ENCODE peak calls at places on chromosomes 2 and 18, in four cellular contexts. K is thyroid gland, Z is endodermal cell, O is fibroblast of lung. C is an unnamed sample. For H3K36me3 and H3K27me3, the result is how much of the 10 kb centered on the place peaks cover.

GRCh38 chr2:226701052-226701451 is 98.6 kb downstream of the IRS1 start:
- DNase-seq in K (no peak), Z (no peak), O (peak), C (no peak)

GRCh38 chr2:43405829-43406228 is 179.4 kb upstream of the ZFP36L2 start:
- DNase-seq in K (no peak), Z (no peak), O (peak), C (no peak)

GRCh38 chr18:394997-395383 is 105.5 kb downstream of the COLEC12 start:
- DNase-seq in K (peak), Z (no peak), O (peak), C (no peak)

GRCh38 chr2:45498661-45499550 is 112.2 kb downstream of the SRBD1 start:
- DNase-seq in K (no peak), Z (no peak), O (no peak), C (no peak)

GRCh38 chr18:8177330-8178016 is 431.8 kb upstream of the RAB12 start:
- DNase-seq in K (peak), Z (no peak), O (peak), C (peak)

GRCh38 chr18:28161608-28162599 is 15.0 kb downstream of the CDH2 start:
- DNase-seq in K (peak), Z (no peak), O (peak), C (peak)

GRCh38 chr2:226772389-226773179 is 27.0 kb downstream of the IRS1 start:
- DNase-seq in K (no peak), Z (no peak), O (peak), C (no peak)

GRCh38 chr2:100818003-100818605 is 1.8 kb upstream of the NPAS2 start:
- DNase-seq in K (no peak), Z (no peak), O (peak), C (peak)

GRCh38 chr2:121036226-121036692 is 248.7 kb downstream of the TFCP2L1 start:
- DNase-seq in K (no peak), Z (peak), O (no peak), C (peak)

GRCh38 chr2:223008162-223008561 is 43.8 kb upstream of the KCNE4 start:
- DNase-seq in K (peak), Z (no peak), O (peak), C (no peak)

GRCh38 chr2:124267821-124268220 is 242.7 kb downstream of the CNTNAP5 start:
- DNase-seq in K (no peak), Z (no peak), O (peak), C (no peak)

GRCh38 chr2:197571622-197572271 is 55.9 kb downstream of the MOB4 start:
- DNase-seq in K (no peak), Z (no peak), O (peak), C (peak)

GRCh38 chr2:6877402-6878305 is at the start of gene RSAD2:
- DNase-seq in K (peak), Z (no peak), O (peak), C (peak)

GRCh38 chr2:193124820-193125219 is 930.1 kb upstream of the TMEFF2 start:
- DNase-seq in K (no peak), Z (no peak), O (no peak), C (no peak)

GRCh38 chr2:232687382-232688160 is 9.6 kb upstream of the GIGYF2 start:
- DNase-seq in K (no peak), Z (peak), O (no peak), C (no peak)

GRCh38 chr2:232927041-232927792 is 57.2 kb downstream of the SNORC start:
- DNase-seq in K (no peak), Z (peak), O (peak), C (no peak)

GRCh38 chr2:109429711-109430265 is 184.0 kb downstream of the SEPTIN10 start:
- DNase-seq in K (no peak), Z (no peak), O (no peak), C (no peak)

GRCh38 chr2:108575132-108575966 is 41.1 kb downstream of the LIMS1 start:
- DNase-seq in K (no peak), Z (no peak), O (peak), C (peak)

GRCh38 chr2:225056330-225057073 is 14.2 kb upstream of the DOCK10 start:
- DNase-seq in K (no peak), Z (no peak), O (peak), C (peak)

GRCh38 chr2:130288467-130289403 is 54.0 kb upstream of the IMP4 start:
- DNase-seq in K (no peak), Z (peak), O (no peak), C (no peak)

GRCh38 chr2:128660836-128661235 is 342.2 kb upstream of the HS6ST1 start:
- DNase-seq in K (no peak), Z (no peak), O (no peak), C (no peak)

GRCh38 chr2:126736133-126736874 is 80.3 kb downstream of the GYPC start:
- DNase-seq in K (no peak), Z (no peak), O (no peak), C (no peak)

GRCh38 chr2:1591978-1592907 is 152.1 kb downstream of the PXDN start:
- DNase-seq in K (peak), Z (peak), O (peak), C (peak)

GRCh38 chr2:72138011-72138881 is 9.4 kb downstream of the CYP26B1 start:
- DNase-seq in K (peak), Z (peak), O (no peak), C (no peak)

GRCh38 chr2:219213486-219214071 is 5.2 kb downstream of the ABCB6 start:
- DNase-seq in K (no peak), Z (no peak), O (no peak), C (no peak)
- H3K36me3 ChIP-seq in K (half or more), Z (half or more), O (under half), C (half or more)

GRCh38 chr2:238321467-238321866 is 1.1 kb downstream of the TRAF3IP1 start:
- DNase-seq in K (no peak), Z (no peak), O (no peak), C (peak)
- H3K4me3 ChIP-seq in K (no peak), Z (peak), O (peak), C (peak)

GRCh38 chr18:9619545-9619944 is 5.2 kb upstream of the PPP4R1 start:
- DNase-seq in K (no peak), Z (no peak), O (peak), C (peak)
- H3K27me3 ChIP-seq in K (under half), Z (under half), O (under half), C (under half)

GRCh38 chr2:200814917-200815316 is 3.2 kb downstream of the BZW1 start:
- DNase-seq in K (no peak), Z (no peak), O (no peak), C (no peak)
- H3K36me3 ChIP-seq in K (under half), Z (half or more), O (under half), C (under half)

GRCh38 chr2:99624682-99625081 is 134.9 kb upstream of the REV1 start:
- DNase-seq in K (peak), Z (no peak), O (no peak), C (no peak)
- H3K4me3 ChIP-seq in K (no peak), Z (no peak), O (no peak), C (no peak)

GRCh38 chr2:118994172-118994700 is 52.2 kb downstream of the MARCO start:
- DNase-seq in K (no peak), Z (no peak), O (no peak), C (no peak)

GRCh38 chr2:118992740-118993391 is 50.9 kb downstream of the MARCO start:
- DNase-seq in K (no peak), Z (no peak), O (no peak), C (peak)

GRCh38 chr2:118994778-118995177 is 52.8 kb downstream of the MARCO start:
- DNase-seq in K (no peak), Z (no peak), O (no peak), C (no peak)

GRCh38 chr2:118991554-118991953 is 49.6 kb downstream of the MARCO start:
- DNase-seq in K (no peak), Z (no peak), O (no peak), C (no peak)

GRCh38 chr2:118993392-118993752 is 51.4 kb downstream of the MARCO start:
- DNase-seq in K (no peak), Z (no peak), O (no peak), C (no peak)
- H3K27me3 ChIP-seq in K (under half), Z (under half), O (under half), C (under half)

DNA sequence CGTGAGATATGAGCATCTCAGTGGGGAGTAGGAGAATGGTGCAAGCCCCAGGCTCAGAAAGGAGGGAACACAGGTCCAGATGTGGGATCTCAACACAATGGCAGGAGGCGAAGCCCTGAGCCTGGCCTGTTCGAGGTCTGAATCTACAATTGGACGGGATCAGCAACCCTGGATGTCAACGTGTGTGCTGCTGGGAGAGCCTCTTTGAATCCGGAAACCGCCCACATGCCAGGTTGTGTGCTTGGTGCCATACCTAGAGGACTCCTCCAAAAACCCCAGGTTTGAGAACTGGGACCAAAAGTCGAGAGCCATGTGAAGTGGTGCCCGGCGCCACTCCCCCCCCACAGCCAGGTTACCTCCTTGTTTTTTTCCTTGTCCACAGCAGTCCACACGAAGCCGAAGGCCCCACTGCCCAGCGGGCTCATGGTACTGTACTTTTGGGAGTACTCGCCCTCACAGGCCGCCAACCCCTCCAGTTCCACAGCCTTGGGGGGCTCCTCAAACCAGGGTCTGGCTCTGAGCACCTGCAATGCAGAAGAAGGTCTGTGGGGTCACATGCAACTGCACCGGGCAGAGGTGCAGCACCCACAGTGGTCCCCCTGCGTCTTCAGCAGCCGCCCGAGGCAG is 20.4 kb upstream of the MTERF4 start:
- DNase-seq in K (no peak), Z (no peak), O (no peak), C (no peak)
- H3K36me3 ChIP-seq in K (under half), Z (under half), O (under half), C (under half)